ENCODE peak calls at places on chromosomes 12 and 14, in four cellular contexts. S, P, R and U are unnamed samples.

GRCh38 chr12:77442633-77443032 is 377.3 kb upstream of the E2F7 start:
- DNase-seq in R (no peak), P (no peak), S (no peak), U (no peak)

GRCh38 chr12:59283012-59283411 is 312.8 kb upstream of the SLC16A7 start:
- DNase-seq in R (no peak), S (no peak), P (no peak), U (no peak)

GRCh38 chr12:94707892-94708291 is 57.5 kb upstream of the TMCC3 start:
- DNase-seq in R (no peak), P (no peak), S (no peak), U (no peak)

GRCh38 chr12:46494424-46494823 is 121.9 kb upstream of the SLC38A2 start:
- DNase-seq in S (peak; percentile 88), P (no peak), R (no peak), U (no peak)

GRCh38 chr14:75126679-75127473 is at the start of gene NEK9:
- DNase-seq in S (peak; percentile 73), P (peak; percentile 68), R (peak; percentile 45), U (peak; percentile 91)

GRCh38 chr14:106518054-106518943 is 991.9 kb downstream of the TMEM121 start:
- DNase-seq in S (no peak), P (no peak), R (no peak), U (no peak)

GRCh38 chr14:44833376-44833775 is 128.4 kb downstream of the KLHL28 start:
- DNase-seq in S (no peak), R (no peak), P (no peak), U (no peak)

GRCh38 chr12:116563262-116563661 is 4.1 kb downstream of the MAP1LC3B2 start:
- DNase-seq in S (no peak), P (no peak), R (no peak), U (no peak)

GRCh38 chr14:55327179-55327578 is 56.0 kb downstream of the FBXO34 start:
- DNase-seq in P (no peak), R (no peak), S (no peak), U (no peak)
- TF ChIP-seq TARDBP in P (no peak), R (no peak), S (no peak), U (no peak)

GRCh38 chr12:111664510-111664909 is 21.2 kb downstream of the BRAP start:
- DNase-seq in P (no peak), S (no peak), R (no peak), U (no peak)
- TF ChIP-seq BHLHE40 in P (no peak), S (no peak), R (no peak), U (no peak)

GRCh38 chr14:56004807-56005579 is 113.2 kb upstream of the PELI2 start:
- DNase-seq in R (peak; percentile 15), S (no peak), P (no peak), U (no peak)

GRCh38 chr14:56004323-56004722 is 113.9 kb upstream of the PELI2 start:
- DNase-seq in S (no peak), P (no peak), R (no peak), U (no peak)

GRCh38 chr14:56008160-56008559 is 110.1 kb upstream of the PELI2 start:
- DNase-seq in R (no peak), S (no peak), P (no peak), U (no peak)

GRCh38 chr14:56002876-56003625 is 115.2 kb upstream of the PELI2 start:
- DNase-seq in S (no peak), P (no peak), R (peak; percentile 19), U (no peak)

DNA sequence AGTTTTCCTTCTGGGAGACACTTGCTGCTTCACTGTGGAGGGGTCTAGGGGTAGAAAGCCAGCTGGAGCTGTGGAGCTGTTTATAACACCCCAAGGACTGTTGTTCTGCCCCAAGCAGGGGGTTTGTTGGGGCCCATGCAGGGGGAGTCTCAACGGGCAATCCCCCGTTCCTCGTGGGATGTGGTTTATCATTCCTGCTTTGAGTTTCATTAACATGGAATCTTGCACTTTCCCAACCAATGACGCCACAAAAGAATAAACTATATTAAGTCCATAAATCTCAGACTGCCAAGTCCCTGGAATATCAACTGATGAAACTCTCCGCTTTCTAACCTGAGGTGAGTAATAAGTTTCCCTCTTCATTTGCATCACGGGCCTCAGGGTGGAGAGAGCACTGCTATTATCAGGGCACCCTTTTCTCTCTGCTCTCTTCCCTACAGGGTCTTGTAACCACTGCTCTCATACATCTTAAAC is 112.6 kb upstream of the PELI2 start:
- DNase-seq in P (no peak), R (no peak), S (no peak), U (no peak)
- TF ChIP-seq TARDBP in P (no peak), R (no peak), S (no peak), U (no peak)

GRCh38 chr14:97978336-97978735 is 1181.2 kb downstream of the VRK1 start:
- DNase-seq in P (no peak), S (no peak), R (no peak), U (peak; percentile 55)
- TF ChIP-seq BHLHE40 in P (no peak), S (no peak), R (no peak), U (no peak)

GRCh38 chr12:107368586-107368985 is 275.2 kb upstream of the CRY1 start:
- DNase-seq in R (no peak), P (no peak), S (no peak), U (no peak)
- TF ChIP-seq TARDBP in R (no peak), P (no peak), S (no peak), U (no peak)

GRCh38 chr14:68468437-68469207 is 324.2 kb downstream of the ZFP36L1 start:
- DNase-seq in S (no peak), R (no peak), P (no peak), U (no peak)
- TF ChIP-seq BHLHE40 in S (no peak), R (no peak), P (no peak), U (no peak)